ENCODE peak calls at places on chromosome 19, in eight cellular contexts. C is SK-N-SH, R is neural progenitor cell, V is HCT116, P is GM23338, U is hepatocyte, T is PC-3, K is MM.1S. F is an unnamed sample.

GRCh38 chr19:15402411-15403150 is 16.2 kb downstream of the AKAP8L start:
- DNase-seq in C (no peak), R (no peak), V (no peak), P (no peak), U (no peak), T (no peak), K (no peak), F (no peak)

GRCh38 chr19:2454962-2455409 is 1.8 kb downstream of the LMNB2 start:
- DNase-seq in C (no peak), R (no peak), V (no peak), P (no peak), U (no peak), T (no peak), K (no peak), F (no peak)

GRCh38 chr19:38739440-38740251 is 4.6 kb downstream of the CAPN12 start:
- DNase-seq in C (peak), R (no peak), V (no peak), P (no peak), U (no peak), T (no peak), K (no peak), F (no peak)

GRCh38 chr19:38025908-38026307 is 118.9 kb downstream of the SIPA1L3 start:
- DNase-seq in C (no peak), R (no peak), V (no peak), P (no peak), U (no peak), T (no peak), K (no peak), F (no peak)

GRCh38 chr19:29666634-29667389 is 1.6 kb downstream of the PLEKHF1 start:
- DNase-seq in C (no peak), R (peak), V (no peak), P (peak), U (peak), T (no peak), K (no peak), F (no peak)

GRCh38 chr19:32363175-32363574 is 17.8 kb downstream of the ZNF507 start:
- DNase-seq in C (no peak), R (no peak), V (no peak), P (no peak), U (peak), T (peak), K (no peak), F (no peak)

GRCh38 chr19:49761625-49762311 is 1.3 kb downstream of the TSKS start:
- DNase-seq in C (no peak), R (no peak), V (no peak), P (peak), U (peak), T (peak), K (no peak), F (peak)

GRCh38 chr19:55418185-55418584 is 10.6 kb upstream of the UBE2S start:
- DNase-seq in C (peak), R (peak), V (peak), P (peak), U (peak), T (peak), K (peak), F (peak)

GRCh38 chr19:5095568-5095850 is 126.6 kb downstream of the KDM4B start:
- DNase-seq in C (no peak), R (no peak), V (no peak), P (no peak), U (no peak), T (no peak), K (no peak), F (no peak)

GRCh38 chr19:28710278-28710677 is 502.7 kb downstream of the UQCRFS1 start:
- DNase-seq in C (peak), R (peak), V (peak), P (peak), U (peak), T (peak), K (peak), F (peak)

GRCh38 chr19:45152504-45153338 is 8.1 kb downstream of the NKPD1 start:
- DNase-seq in C (peak), R (peak), V (no peak), P (peak), U (peak), T (no peak), K (no peak), F (no peak)
- H3K4me2 ChIP-seq in C (peak), R (peak), V (peak), P (peak), U (peak), T (no peak), K (no peak), F (no peak)

GRCh38 chr19:41883821-41884733 is 1.1 kb downstream of the ARHGEF1 start:
- DNase-seq in C (peak), R (peak), V (peak), P (peak), U (peak), T (peak), K (peak), F (peak)
- TF ChIP-seq CTCF in C (no peak), R (no peak), V (no peak), P (no peak), U (no peak), T (no peak), K (no peak), F (no peak)

GRCh38 chr19:11208526-11209471 is 11.5 kb upstream of the KANK2 start:
- DNase-seq in C (peak), R (no peak), V (no peak), P (no peak), U (no peak), T (no peak), K (no peak), F (no peak)
- TF ChIP-seq EZH2phosphoT487 in C (no peak), R (no peak), V (no peak), P (no peak), U (no peak), T (no peak), K (no peak), F (no peak)

GRCh38 chr19:18386543-18387251 is 739 bp downstream of the GDF15 start:
- DNase-seq in C (no peak), R (no peak), V (no peak), P (no peak), U (peak), T (no peak), K (no peak), F (no peak)

GRCh38 chr19:18387395-18387794 is 1.4 kb downstream of the GDF15 start:
- DNase-seq in C (no peak), R (no peak), V (no peak), P (no peak), U (peak), T (no peak), K (no peak), F (no peak)

GRCh38 chr19:18384775-18385174 is 1.2 kb upstream of the GDF15 start:
- DNase-seq in C (no peak), R (no peak), V (no peak), P (no peak), U (no peak), T (no peak), K (no peak), F (no peak)

GRCh38 chr19:18385359-18385674 is 641 bp upstream of the GDF15 start:
- DNase-seq in C (no peak), R (no peak), V (no peak), P (no peak), U (no peak), T (no peak), K (no peak), F (no peak)

GRCh38 chr19:18385675-18386542 is at the start of gene GDF15:
- DNase-seq in C (peak), R (peak), V (peak), P (peak), U (peak), T (peak), K (no peak), F (peak)
- H3K4me2 ChIP-seq in C (peak), R (no peak), V (peak), P (peak), U (peak), T (peak), K (no peak), F (no peak)

GRCh38 chr19:48190288-48191284 is 20.1 kb downstream of the ZSWIM9 start:
- DNase-seq in C (no peak), R (peak), V (peak), P (peak), U (peak), T (peak), K (no peak), F (peak)
- TF ChIP-seq CTCF in C (no peak), R (peak), V (no peak), P (peak), U (peak), T (peak), K (no peak), F (peak)

GRCh38 chr19:34325961-34326360 is 39.0 kb upstream of the GPI start:
- DNase-seq in C (no peak), R (no peak), V (no peak), P (no peak), U (no peak), T (no peak), K (no peak), F (no peak)
- TF ChIP-seq EZH2phosphoT487 in C (no peak), R (no peak), V (no peak), P (no peak), U (no peak), T (no peak), K (no peak), F (no peak)

GRCh38 chr19:13978721-13979191 is 26.4 kb downstream of the DCAF15 start:
- DNase-seq in C (no peak), R (no peak), V (no peak), P (no peak), U (peak), T (no peak), K (no peak), F (no peak)
- H3K4me2 ChIP-seq in C (no peak), R (peak), V (no peak), P (peak), U (peak), T (no peak), K (no peak), F (peak)

GRCh38 chr19:12400618-12401502 is at the start of gene ZNF799:
- DNase-seq in C (peak), R (peak), V (peak), P (peak), U (peak), T (peak), K (peak), F (peak)
- TF ChIP-seq CTCF in C (no peak), R (peak), V (no peak), P (peak), U (peak), T (peak), K (no peak), F (peak)

F was measured in OCI-LY7.